ENCODE peak calls at places on chromosomes 16 and 17, in four cellular contexts. W is adrenal gland; O is frontal cortex; N is stimulated activated CD4-positive, alpha-beta T cell treated with anti-CD3 and anti-CD28 coated beads, TNF-alpha, amount 100 ng/mL, for 48 hours. R is an unnamed sample.

GRCh38 chr17:81164464-81165245 is 652 bp upstream of the PVALEF start:
- DNase-seq in W (peak; percentile 36), O (peak; percentile 80), N (no peak), R (no peak)

GRCh38 chr17:64974750-64975317 is 55.6 kb upstream of the LRRC37A3 start:
- DNase-seq in W (no peak), O (no peak), N (no peak), R (no peak)

GRCh38 chr17:17492085-17492484 is 4.1 kb downstream of the RASD1 start:
- DNase-seq in W (no peak), O (no peak), N (no peak), R (no peak)

GRCh38 chr16:67269766-67270165 is 9.6 kb upstream of the PLEKHG4 start:
- DNase-seq in W (no peak), O (no peak), N (no peak), R (no peak)

GRCh38 chr16:17412221-17412620 is 58.5 kb downstream of the XYLT1 start:
- DNase-seq in W (no peak), O (no peak), N (no peak), R (peak; percentile 74)

GRCh38 chr16:82699711-82700495 is 73.1 kb downstream of the CDH13 start:
- DNase-seq in W (no peak), O (peak; percentile 41), N (no peak), R (no peak)

GRCh38 chr17:11538366-11538765 is 59.9 kb upstream of the DNAH9 start:
- DNase-seq in W (no peak), O (no peak), N (no peak), R (no peak)

GRCh38 chr16:56841233-56841632 is 23.8 kb upstream of the SLC12A3 start:
- DNase-seq in W (no peak), O (no peak), N (no peak), R (no peak)

GRCh38 chr16:82187829-82188228 is 17.8 kb upstream of the MPHOSPH6 start:
- DNase-seq in W (no peak), O (no peak), N (no peak), R (no peak)

GRCh38 chr16:24764916-24765315 is 35.5 kb downstream of the TNRC6A start:
- DNase-seq in W (no peak), O (no peak), N (no peak), R (no peak)

GRCh38 chr17:27893834-27894503 is 804 bp upstream of the LYRM9 start:
- DNase-seq in W (no peak), O (no peak), N (no peak), R (no peak)

GRCh38 chr16:85083051-85083639 is 29.1 kb downstream of the CIBAR2 start:
- DNase-seq in W (no peak), O (no peak), N (no peak), R (no peak)

GRCh38 chr16:55401036-55401435 is 77.0 kb downstream of the IRX6 start:
- DNase-seq in W (no peak), O (no peak), N (no peak), R (no peak)

GRCh38 chr16:3127745-3128144 is 7.1 kb upstream of the ZNF213 start:
- DNase-seq in W (no peak), O (no peak), N (no peak), R (no peak)

GRCh38 chr16:57536306-57537193 is at the start of gene CCDC102A:
- DNase-seq in W (no peak), O (no peak), N (no peak), R (peak; percentile 58)

GRCh38 chr16:27463741-27464662 is 62.0 kb downstream of the IL21R start:
- DNase-seq in W (no peak), O (no peak), N (no peak), R (no peak)

GRCh38 chr17:80195671-80196529 is 24.2 kb downstream of the SGSH start:
- DNase-seq in W (peak; percentile 51), O (no peak), N (peak; percentile 23), R (no peak)

GRCh38 chr17:80761421-80761871 is 216.8 kb downstream of the RPTOR start:
- DNase-seq in W (no peak), O (no peak), N (peak; percentile 68), R (peak; percentile 80)

GRCh38 chr17:50352693-50353599 is 7.0 kb downstream of the XYLT2 start:
- DNase-seq in W (peak; percentile 3), O (no peak), N (no peak), R (no peak)

GRCh38 chr16:64253525-64253924 is 868.3 kb downstream of the CDH11 start:
- DNase-seq in W (no peak), O (no peak), N (no peak), R (no peak)

GRCh38 chr17:54945671-54946070 is 22.8 kb downstream of the COX11 start:
- DNase-seq in W (no peak), O (no peak), N (no peak), R (no peak)

GRCh38 chr17:30323262-30323894 is 10.5 kb downstream of the TMIGD1 start:
- DNase-seq in W (no peak), O (no peak), N (no peak), R (no peak)

GRCh38 chr16:88752386-88753002 is 32.5 kb downstream of the PIEZO1 start:
- DNase-seq in W (no peak), O (no peak), N (no peak), R (no peak)

GRCh38 chr17:82204831-82205719 is 7.6 kb downstream of the CCDC57 start:
- DNase-seq in W (peak; percentile 79), O (no peak), N (no peak), R (peak; percentile 84)